ENCODE peak calls at places on chromosomes 16 and 17, in four cellular contexts. One of them, this sample, is unnamed.

GRCh38 chr17:18039535-18040286 is 503 bp downstream of the GID4 start:
- DNase-seq in T-helper 2 cell: no peak
- DNase-seq in HTR-8/SVneo: no peak
- DNase-seq in stimulated activated naive CD8-positive, alpha-beta T cell treated with anti-CD3 and anti-CD28 coated beads, Interleukin-15, Interleukin-2, amounts not matched to agents 100 U/mL and 50 U/mL, for 24 hours: no peak
- DNase-seq in this sample: no peak

GRCh38 chr17:64411999-64412771 is 21.5 kb upstream of the PECAM1 start:
- DNase-seq in T-helper 2 cell: no peak
- DNase-seq in HTR-8/SVneo: no peak
- DNase-seq in stimulated activated naive CD8-positive, alpha-beta T cell treated with anti-CD3 and anti-CD28 coated beads, Interleukin-15, Interleukin-2, amounts not matched to agents 100 U/mL and 50 U/mL, for 24 hours: no peak
- DNase-seq in this sample: no peak

GRCh38 chr17:2172447-2172938 is 117.6 kb downstream of the HIC1 start:
- DNase-seq in T-helper 2 cell: no peak
- DNase-seq in HTR-8/SVneo: peak; percentile 67
- DNase-seq in stimulated activated naive CD8-positive, alpha-beta T cell treated with anti-CD3 and anti-CD28 coated beads, Interleukin-15, Interleukin-2, amounts not matched to agents 100 U/mL and 50 U/mL, for 24 hours: no peak
- DNase-seq in this sample: no peak

GRCh38 chr16:3186946-3187690 is 886 bp upstream of the OR1F1 start:
- DNase-seq in T-helper 2 cell: no peak
- DNase-seq in HTR-8/SVneo: no peak
- DNase-seq in stimulated activated naive CD8-positive, alpha-beta T cell treated with anti-CD3 and anti-CD28 coated beads, Interleukin-15, Interleukin-2, amounts not matched to agents 100 U/mL and 50 U/mL, for 24 hours: no peak
- DNase-seq in this sample: no peak

GRCh38 chr17:55266958-55267688 is 2.4 kb downstream of the HLF start:
- DNase-seq in T-helper 2 cell: no peak
- DNase-seq in HTR-8/SVneo: no peak
- DNase-seq in stimulated activated naive CD8-positive, alpha-beta T cell treated with anti-CD3 and anti-CD28 coated beads, Interleukin-15, Interleukin-2, amounts not matched to agents 100 U/mL and 50 U/mL, for 24 hours: no peak
- DNase-seq in this sample: no peak

GRCh38 chr16:2719328-2720062 is 529 bp downstream of the PRSS27 start:
- DNase-seq in T-helper 2 cell: no peak
- DNase-seq in HTR-8/SVneo: no peak
- DNase-seq in stimulated activated naive CD8-positive, alpha-beta T cell treated with anti-CD3 and anti-CD28 coated beads, Interleukin-15, Interleukin-2, amounts not matched to agents 100 U/mL and 50 U/mL, for 24 hours: no peak
- DNase-seq in this sample: no peak

GRCh38 chr17:77959926-77960521 is 1.5 kb downstream of the TNRC6C start:
- DNase-seq in T-helper 2 cell: peak; percentile 40
- DNase-seq in HTR-8/SVneo: no peak
- DNase-seq in stimulated activated naive CD8-positive, alpha-beta T cell treated with anti-CD3 and anti-CD28 coated beads, Interleukin-15, Interleukin-2, amounts not matched to agents 100 U/mL and 50 U/mL, for 24 hours: peak; percentile 24
- DNase-seq in this sample: no peak

GRCh38 chr16:58584831-58585505 is 44.7 kb downstream of the CNOT1 start:
- DNase-seq in T-helper 2 cell: no peak
- DNase-seq in HTR-8/SVneo: no peak
- DNase-seq in stimulated activated naive CD8-positive, alpha-beta T cell treated with anti-CD3 and anti-CD28 coated beads, Interleukin-15, Interleukin-2, amounts not matched to agents 100 U/mL and 50 U/mL, for 24 hours: no peak
- DNase-seq in this sample: no peak

GRCh38 chr16:85908889-85909584 is 10.1 kb downstream of the IRF8 start:
- DNase-seq in T-helper 2 cell: no peak
- DNase-seq in HTR-8/SVneo: no peak
- DNase-seq in stimulated activated naive CD8-positive, alpha-beta T cell treated with anti-CD3 and anti-CD28 coated beads, Interleukin-15, Interleukin-2, amounts not matched to agents 100 U/mL and 50 U/mL, for 24 hours: no peak
- DNase-seq in this sample: no peak

GRCh38 chr17:64641499-64641898 is 20.6 kb downstream of the SMURF2 start:
- DNase-seq in T-helper 2 cell: no peak
- DNase-seq in HTR-8/SVneo: peak; percentile 57
- DNase-seq in stimulated activated naive CD8-positive, alpha-beta T cell treated with anti-CD3 and anti-CD28 coated beads, Interleukin-15, Interleukin-2, amounts not matched to agents 100 U/mL and 50 U/mL, for 24 hours: no peak
- DNase-seq in this sample: no peak

GRCh38 chr16:30539000-30539964 is 4.6 kb upstream of the ZNF747 start:
- DNase-seq in T-helper 2 cell: no peak
- DNase-seq in HTR-8/SVneo: no peak
- DNase-seq in stimulated activated naive CD8-positive, alpha-beta T cell treated with anti-CD3 and anti-CD28 coated beads, Interleukin-15, Interleukin-2, amounts not matched to agents 100 U/mL and 50 U/mL, for 24 hours: no peak
- DNase-seq in this sample: no peak

GRCh38 chr16:58652741-58653140 is 23.1 kb upstream of the CNOT1 start:
- DNase-seq in T-helper 2 cell: no peak
- DNase-seq in HTR-8/SVneo: peak; percentile 81
- DNase-seq in stimulated activated naive CD8-positive, alpha-beta T cell treated with anti-CD3 and anti-CD28 coated beads, Interleukin-15, Interleukin-2, amounts not matched to agents 100 U/mL and 50 U/mL, for 24 hours: no peak
- DNase-seq in this sample: no peak

GRCh38 chr17:48052956-48053757 is 5.0 kb downstream of the NFE2L1 start:
- DNase-seq in T-helper 2 cell: no peak
- DNase-seq in HTR-8/SVneo: no peak
- DNase-seq in stimulated activated naive CD8-positive, alpha-beta T cell treated with anti-CD3 and anti-CD28 coated beads, Interleukin-15, Interleukin-2, amounts not matched to agents 100 U/mL and 50 U/mL, for 24 hours: peak; percentile 13
- DNase-seq in this sample: peak; percentile 26

GRCh38 chr16:9050102-9050830 is 41.2 kb upstream of the HAPSTR1 start:
- DNase-seq in T-helper 2 cell: no peak
- DNase-seq in HTR-8/SVneo: no peak
- DNase-seq in stimulated activated naive CD8-positive, alpha-beta T cell treated with anti-CD3 and anti-CD28 coated beads, Interleukin-15, Interleukin-2, amounts not matched to agents 100 U/mL and 50 U/mL, for 24 hours: peak; percentile 33
- DNase-seq in this sample: no peak

GRCh38 chr17:75549246-75550138 is 24.0 kb downstream of the LLGL2 start:
- DNase-seq in T-helper 2 cell: no peak
- DNase-seq in HTR-8/SVneo: no peak
- DNase-seq in stimulated activated naive CD8-positive, alpha-beta T cell treated with anti-CD3 and anti-CD28 coated beads, Interleukin-15, Interleukin-2, amounts not matched to agents 100 U/mL and 50 U/mL, for 24 hours: no peak
- DNase-seq in this sample: no peak

GRCh38 chr16:47258874-47259461 is 115.2 kb upstream of the NETO2 start:
- DNase-seq in T-helper 2 cell: no peak
- DNase-seq in HTR-8/SVneo: peak; percentile 14
- DNase-seq in stimulated activated naive CD8-positive, alpha-beta T cell treated with anti-CD3 and anti-CD28 coated beads, Interleukin-15, Interleukin-2, amounts not matched to agents 100 U/mL and 50 U/mL, for 24 hours: peak; percentile 10
- DNase-seq in this sample: no peak

GRCh38 chr17:53780320-53780719 is 42.4 kb upstream of the KIF2B start:
- DNase-seq in T-helper 2 cell: no peak
- DNase-seq in HTR-8/SVneo: no peak
- DNase-seq in stimulated activated naive CD8-positive, alpha-beta T cell treated with anti-CD3 and anti-CD28 coated beads, Interleukin-15, Interleukin-2, amounts not matched to agents 100 U/mL and 50 U/mL, for 24 hours: no peak
- DNase-seq in this sample: no peak

GRCh38 chr17:66944365-66945203 is 19.9 kb upstream of the CACNG4 start:
- DNase-seq in T-helper 2 cell: no peak
- DNase-seq in HTR-8/SVneo: no peak
- DNase-seq in stimulated activated naive CD8-positive, alpha-beta T cell treated with anti-CD3 and anti-CD28 coated beads, Interleukin-15, Interleukin-2, amounts not matched to agents 100 U/mL and 50 U/mL, for 24 hours: no peak
- DNase-seq in this sample: no peak

GRCh38 chr16:75486666-75487313 is 8.5 kb downstream of the CHST6 start:
- DNase-seq in T-helper 2 cell: no peak
- DNase-seq in HTR-8/SVneo: no peak
- DNase-seq in stimulated activated naive CD8-positive, alpha-beta T cell treated with anti-CD3 and anti-CD28 coated beads, Interleukin-15, Interleukin-2, amounts not matched to agents 100 U/mL and 50 U/mL, for 24 hours: no peak
- DNase-seq in this sample: no peak

This sample was measured in C1 segment of cervical spinal cord.